ENCODE peak calls at places on chromosomes 2 and 18, in ten cellular contexts. B is heart left ventricle, C is prostate gland, W is tibial nerve, H is GM23338, V is fibroblast of the aortic adventitia, P is AG09319, X is WERI-Rb-1, I is A549, J is IMR-90. L is an unnamed sample.

GRCh38 chr2:216370961-216371633 is 1.2 kb downstream of the MARCHF4 start:
- DNase-seq in B (no peak), C (no peak), W (no peak), H (peak; percentile 75), V (no peak), P (no peak), X (peak; percentile 15), I (no peak), J (no peak), L (no peak)

GRCh38 chr2:48482774-48483173 is 47.2 kb upstream of the STON1 start:
- DNase-seq in B (no peak), C (peak; percentile 52), W (no peak), H (no peak), V (peak; percentile 35), P (no peak), X (no peak), I (no peak), J (no peak), L (no peak)

GRCh38 chr2:68732533-68732932 is 2.1 kb upstream of the ARHGAP25 start:
- DNase-seq in B (no peak), C (no peak), W (no peak), H (no peak), V (no peak), P (no peak), X (no peak), I (no peak), J (no peak), L (no peak)

GRCh38 chr2:226031078-226031937 is 631.8 kb downstream of the NYAP2 start:
- DNase-seq in B (peak; percentile 82), C (peak; percentile 38), W (peak; percentile 14), H (peak; percentile 84), V (peak; percentile 66), P (peak; percentile 11), X (peak; percentile 80), I (peak; percentile 67), J (peak; percentile 69), L (peak; percentile 41)

GRCh38 chr2:236667526-236667925 is 97.9 kb downstream of the ACKR3 start:
- DNase-seq in B (peak; percentile 47), C (no peak), W (no peak), H (no peak), V (no peak), P (no peak), X (no peak), I (no peak), J (no peak), L (no peak)

GRCh38 chr18:54100920-54101319 is 123.5 kb downstream of the MBD2 start:
- DNase-seq in B (no peak), C (no peak), W (no peak), H (no peak), V (peak; percentile 79), P (no peak), X (no peak), I (no peak), J (no peak), L (no peak)

GRCh38 chr18:76983613-76984051 is 149.0 kb downstream of the MBP start:
- DNase-seq in B (no peak), C (no peak), W (no peak), H (no peak), V (no peak), P (no peak), X (no peak), I (no peak), J (no peak), L (no peak)

GRCh38 chr2:57453929-57454328 is 592.7 kb upstream of the VRK2 start:
- DNase-seq in B (no peak), C (no peak), W (no peak), H (peak; percentile 47), V (no peak), P (no peak), X (no peak), I (no peak), J (no peak), L (no peak)

GRCh38 chr18:33316146-33316587 is 124.4 kb downstream of the CCDC178 start:
- DNase-seq in B (peak; percentile 57), C (no peak), W (no peak), H (peak; percentile 72), V (no peak), P (no peak), X (peak; percentile 12), I (no peak), J (no peak), L (no peak)

GRCh38 chr2:232236200-232236599 is 142.4 kb upstream of the ALPP start:
- DNase-seq in B (no peak), C (no peak), W (no peak), H (no peak), V (no peak), P (no peak), X (no peak), I (no peak), J (peak; percentile 19), L (no peak)

GRCh38 chr2:170885130-170885791 is 43.8 kb upstream of the GORASP2 start:
- DNase-seq in B (no peak), C (no peak), W (no peak), H (peak; percentile 7), V (no peak), P (no peak), X (no peak), I (no peak), J (no peak), L (peak; percentile 17)
- TF ChIP-seq CTCF in B (no peak), C (no peak), W (no peak), H (no peak), V (no peak), P (no peak), X (peak; percentile 11), I (no peak), J (no peak), L (peak; percentile 47)

GRCh38 chr2:235505210-235505741 is 11.4 kb downstream of the AGAP1 start:
- DNase-seq in B (no peak), C (no peak), W (no peak), H (peak; percentile 63), V (no peak), P (no peak), X (no peak), I (no peak), J (no peak), L (no peak)

GRCh38 chr2:235507928-235508327 is 14.1 kb downstream of the AGAP1 start:
- DNase-seq in B (no peak), C (no peak), W (no peak), H (no peak), V (no peak), P (no peak), X (no peak), I (no peak), J (no peak), L (no peak)

GRCh38 chr2:235508371-235509160 is 14.7 kb downstream of the AGAP1 start:
- DNase-seq in B (no peak), C (no peak), W (no peak), H (no peak), V (no peak), P (no peak), X (no peak), I (no peak), J (no peak), L (no peak)

GRCh38 chr2:235506291-235506996 is 12.6 kb downstream of the AGAP1 start:
- DNase-seq in B (no peak), C (no peak), W (no peak), H (no peak), V (peak; percentile 20), P (no peak), X (no peak), I (peak; percentile 40), J (no peak), L (no peak)

GRCh38 chr2:235506997-235507615 is 13.3 kb downstream of the AGAP1 start:
- DNase-seq in B (no peak), C (no peak), W (no peak), H (no peak), V (no peak), P (no peak), X (peak; percentile 23), I (no peak), J (no peak), L (no peak)
- TF ChIP-seq CTCF in B (no peak), C (no peak), W (no peak), H (no peak), V (no peak), P (no peak), X (no peak), I (no peak), J (no peak), L (no peak)

GRCh38 chr2:164816900-164817299 is 24.7 kb downstream of the COBLL1 start:
- DNase-seq in B (no peak), C (no peak), W (no peak), H (no peak), V (no peak), P (no peak), X (no peak), I (no peak), J (no peak), L (no peak)

GRCh38 chr2:164818149-164819136 is 23.2 kb downstream of the COBLL1 start:
- DNase-seq in B (no peak), C (no peak), W (no peak), H (no peak), V (no peak), P (no peak), X (no peak), I (no peak), J (no peak), L (no peak)

GRCh38 chr2:164815071-164815793 is 26.4 kb downstream of the COBLL1 start:
- DNase-seq in B (no peak), C (no peak), W (no peak), H (no peak), V (no peak), P (no peak), X (no peak), I (no peak), J (no peak), L (no peak)

GRCh38 chr2:164813535-164813934 is 28.1 kb downstream of the COBLL1 start:
- DNase-seq in B (no peak), C (no peak), W (no peak), H (no peak), V (no peak), P (no peak), X (no peak), I (no peak), J (no peak), L (no peak)

GRCh38 chr2:164816046-164816445 is 25.6 kb downstream of the COBLL1 start:
- DNase-seq in B (no peak), C (no peak), W (no peak), H (no peak), V (no peak), P (no peak), X (no peak), I (no peak), J (no peak), L (no peak)
- TF ChIP-seq CTCF in B (no peak), C (no peak), W (no peak), H (no peak), V (no peak), P (no peak), X (no peak), I (no peak), J (no peak), L (no peak)

DNA sequence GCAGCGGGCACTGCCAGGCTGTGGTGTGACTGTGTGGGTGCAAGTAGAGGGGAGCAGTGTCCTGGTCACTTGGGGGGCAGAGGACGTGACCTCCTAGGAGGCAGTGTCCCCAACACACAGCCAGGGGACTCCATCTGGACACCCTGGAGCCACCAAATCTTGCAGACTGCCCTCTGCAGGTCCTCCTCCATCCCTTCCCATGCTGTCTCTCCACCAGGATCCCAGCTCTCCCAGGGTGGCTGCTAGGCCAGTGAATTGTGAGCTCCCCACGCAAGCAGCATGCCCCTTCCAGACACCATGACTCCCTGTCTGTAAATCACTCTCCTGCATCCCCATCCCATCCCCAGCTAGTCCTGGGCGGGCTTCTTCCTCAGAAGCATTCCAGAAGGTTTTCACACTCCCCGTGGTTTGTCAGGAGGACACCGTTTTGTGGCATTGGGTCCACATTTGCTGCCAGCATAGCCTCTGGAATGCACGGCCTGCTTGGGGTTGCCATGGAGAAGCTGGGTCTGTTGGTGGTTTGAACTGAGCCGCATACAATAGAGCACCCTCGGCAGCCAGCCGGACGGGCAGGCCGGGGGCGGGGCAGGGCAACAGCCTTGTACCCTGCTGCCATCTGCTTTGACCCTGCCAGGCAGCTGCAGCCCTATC is 210.7 kb downstream of the KLHL29 start:
- DNase-seq in B (peak; percentile 40), C (peak; percentile 30), W (no peak), H (no peak), V (peak; percentile 9), P (no peak), X (no peak), I (no peak), J (peak; percentile 13), L (peak; percentile 48)
- TF ChIP-seq CTCF in B (no peak), C (no peak), W (no peak), H (no peak), V (no peak), P (no peak), X (peak; percentile 52), I (no peak), J (no peak), L (peak; percentile 21)